ENCODE peak calls at places on chromosomes 5 and 9, in seven cellular contexts. Z is Calu3, U is esophagus squamous epithelium, H is posterior vena cava, I is HEK293T, F is iPS DF 19.7, Q is PC-3. G is an unnamed sample.

GRCh38 chr5:39415186-39415585 is 9.6 kb downstream of the DAB2 start:
- DNase-seq in I (no peak), Q (no peak), U (no peak), Z (no peak), F (no peak), H (no peak), G (no peak)

GRCh38 chr9:71766663-71767062 is 1.6 kb downstream of the CEMIP2 start:
- DNase-seq in Z (no peak), I (no peak), U (no peak), H (no peak), F (no peak), Q (peak; percentile 42), G (no peak)

GRCh38 chr5:124111886-124112285 is 599.9 kb downstream of the CSNK1G3 start:
- DNase-seq in Z (no peak), U (no peak), Q (peak; percentile 57), I (no peak), F (no peak), H (no peak), G (no peak)

GRCh38 chr9:86413966-86414880 is 60.0 kb upstream of the TUT7 start:
- DNase-seq in U (no peak), I (peak; percentile 34), Z (no peak), F (no peak), Q (peak; percentile 40), H (no peak), G (peak; percentile 12)

GRCh38 chr5:143204474-143205246 is 198.8 kb downstream of the NR3C1 start:
- DNase-seq in Q (no peak), Z (no peak), U (no peak), I (no peak), H (no peak), F (no peak), G (no peak)

GRCh38 chr9:11088826-11089374 is 476.1 kb upstream of the PTPRD start:
- DNase-seq in U (no peak), H (no peak), F (no peak), Q (no peak), I (no peak), Z (no peak), G (no peak)

GRCh38 chr5:101977729-101978345 is 318.2 kb downstream of the SLCO4C1 start:
- DNase-seq in I (peak; percentile 37), Z (peak; percentile 20), H (no peak), F (peak; percentile 12), U (no peak), Q (peak; percentile 75), G (peak; percentile 16)

GRCh38 chr9:136170291-136170901 is 34.5 kb downstream of the LHX3 start:
- DNase-seq in U (no peak), Q (peak; percentile 27), F (no peak), I (peak; percentile 74), Z (peak; percentile 33), H (no peak), G (no peak)

G was measured in HuH-7.5.